ENCODE peak calls at places on chromosomes 6 and 20, in five cellular contexts. K is uterus; X is activated CD8-positive, alpha-beta T cell treated with anti-CD3 and anti-CD28 coated beads for 36 hours; R is neural crest cell; V is endothelial cell. B is an unnamed sample.

GRCh38 chr6:29633532-29633901 is 534 bp upstream of the GABBR1 start:
- DNase-seq in X (no peak), R (no peak), V (no peak), K (no peak), B (no peak)

GRCh38 chr6:166112580-166112979 is 55.1 kb downstream of the TBXT start:
- DNase-seq in R (no peak), X (no peak), K (no peak), V (no peak), B (no peak)

GRCh38 chr6:19866900-19867627 is 29.9 kb downstream of the ID4 start:
- DNase-seq in R (no peak), X (no peak), K (no peak), V (no peak), B (no peak)

GRCh38 chr6:87396595-87397392 is 11.0 kb upstream of the CFAP206 start:
- DNase-seq in K (no peak), R (no peak), X (no peak), V (no peak), B (peak; percentile 32)

GRCh38 chr6:40922281-40922680 is 116.7 kb downstream of the UNC5CL start:
- DNase-seq in K (no peak), V (no peak), X (no peak), R (no peak), B (no peak)

GRCh38 chr20:50756447-50756846 is 25.1 kb downstream of the PARD6B start:
- DNase-seq in R (no peak), X (no peak), K (no peak), V (no peak), B (no peak)

GRCh38 chr20:48716086-48716485 is 111.7 kb downstream of the PREX1 start:
- DNase-seq in K (no peak), X (peak; percentile 87), R (no peak), V (no peak), B (no peak)

GRCh38 chr6:159832941-159833340 is 32.9 kb downstream of the PNLDC1 start:
- DNase-seq in V (no peak), K (no peak), X (no peak), R (no peak), B (no peak)

GRCh38 chr20:59151820-59152219 is 11.8 kb upstream of the ZNF831 start:
- DNase-seq in X (peak; percentile 79), R (no peak), K (no peak), V (no peak), B (no peak)

GRCh38 chr6:134132494-134133141 is 80.2 kb upstream of the SLC2A12 start:
- DNase-seq in R (no peak), X (no peak), K (no peak), V (no peak), B (no peak)

GRCh38 chr6:31541059-31541657 is 645 bp downstream of the DDX39B start:
- DNase-seq in R (no peak), X (peak; percentile 81), V (no peak), K (no peak), B (no peak)

GRCh38 chr20:33999025-33999629 is 5.4 kb downstream of the RALY start:
- DNase-seq in K (no peak), V (no peak), X (no peak), R (no peak), B (no peak)

GRCh38 chr20:54017846-54018245 is 52.5 kb downstream of the BCAS1 start:
- DNase-seq in R (no peak), V (no peak), K (no peak), X (no peak), B (peak; percentile 54)

GRCh38 chr20:21702553-21703467 is 2.7 kb upstream of the PAX1 start:
- DNase-seq in R (peak; percentile 93), X (peak; percentile 66), K (peak; percentile 51), V (peak; percentile 97), B (no peak)

GRCh38 chr6:45808041-45808440 is 207.6 kb downstream of the CLIC5 start:
- DNase-seq in X (no peak), R (no peak), K (no peak), V (no peak), B (no peak)

GRCh38 chr20:50820515-50821256 is 25.8 kb downstream of the BCAS4 start:
- DNase-seq in K (no peak), X (no peak), V (no peak), R (no peak), B (no peak)

GRCh38 chr6:158850807-158851115 is 31.6 kb upstream of the EZR start:
- DNase-seq in K (no peak), X (no peak), V (no peak), R (no peak), B (no peak)

GRCh38 chr20:53270792-53271375 is 298.7 kb downstream of the TSHZ2 start:
- DNase-seq in R (no peak), V (no peak), K (no peak), X (no peak), B (no peak)

GRCh38 chr6:43434943-43435342 is 7.6 kb downstream of the ABCC10 start:
- DNase-seq in K (no peak), R (no peak), X (no peak), V (no peak), B (no peak)

GRCh38 chr6:109456710-109457595 is 1.4 kb upstream of the MICAL1 start:
- DNase-seq in R (no peak), V (no peak), K (peak; percentile 75), X (no peak), B (no peak)

GRCh38 chr6:130466052-130466743 is 100.4 kb downstream of the TMEM200A start:
- DNase-seq in R (no peak), X (no peak), V (no peak), K (no peak), B (no peak)

GRCh38 chr6:7262037-7262461 is 51.0 kb downstream of the SSR1 start:
- DNase-seq in K (no peak), X (no peak), V (no peak), R (no peak), B (no peak)

GRCh38 chr20:48697845-48698491 is 129.8 kb downstream of the PREX1 start:
- DNase-seq in X (no peak), V (no peak), K (no peak), R (no peak), B (no peak)

GRCh38 chr20:37642246-37642645 is 51.6 kb upstream of the CTNNBL1 start:
- DNase-seq in K (no peak), X (no peak), R (no peak), V (no peak), B (no peak)

GRCh38 chr6:10309826-10310405 is 105.0 kb downstream of the TFAP2A start:
- DNase-seq in K (no peak), R (no peak), X (no peak), V (no peak), B (no peak)

GRCh38 chr6:87054143-87054833 is 40.6 kb downstream of the CGA start:
- DNase-seq in V (no peak), X (no peak), R (no peak), K (no peak), B (no peak)

GRCh38 chr20:48758206-48758820 is 69.5 kb downstream of the PREX1 start:
- DNase-seq in R (no peak), V (no peak), X (peak; percentile 59), K (no peak), B (no peak)

GRCh38 chr20:51532577-51533191 is 9.8 kb downstream of the NFATC2 start:
- DNase-seq in X (peak; percentile 51), R (no peak), V (no peak), K (no peak), B (no peak)

GRCh38 chr20:46784450-46785127 is 75.1 kb downstream of the SLC2A10 start:
- DNase-seq in K (no peak), V (no peak), R (no peak), X (no peak), B (no peak)

GRCh38 chr6:148771212-148771601 is 24.4 kb downstream of the UST start:
- DNase-seq in V (no peak), K (no peak), X (no peak), R (no peak), B (no peak)

GRCh38 chr6:15441215-15441868 is 195.5 kb downstream of the JARID2 start:
- DNase-seq in X (peak; percentile 45), R (peak; percentile 52), V (peak; percentile 58), K (peak; percentile 35), B (peak; percentile 48)

DNA sequence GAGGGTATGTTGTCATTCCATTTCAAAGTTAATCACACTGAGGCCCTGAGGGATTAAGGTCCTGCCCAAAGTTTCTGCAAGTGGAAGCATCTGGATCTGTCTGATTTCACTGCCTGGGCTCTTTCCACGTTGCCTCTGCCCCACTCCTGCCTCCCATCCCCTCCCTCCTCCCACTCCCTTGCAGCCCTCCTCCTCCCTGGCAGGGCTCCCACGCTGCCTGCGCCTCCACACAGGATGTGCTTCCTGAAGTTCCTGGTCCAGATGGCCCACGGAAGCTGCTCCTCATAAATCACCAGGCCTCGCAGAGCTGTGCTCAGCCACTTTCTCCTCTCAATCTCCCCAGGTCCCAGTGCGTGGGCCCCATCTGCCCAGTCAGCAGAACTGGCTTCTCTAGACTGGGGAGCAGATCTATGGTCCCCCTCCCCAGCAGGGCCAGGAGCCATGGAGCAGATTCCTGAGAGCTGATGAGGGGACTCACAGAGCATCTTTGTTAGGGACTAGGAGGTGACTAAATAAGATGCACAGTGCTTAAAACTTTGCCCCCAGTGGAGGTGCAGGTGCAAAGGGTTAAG is 65.4 kb upstream of the MAFB start:
- DNase-seq in K (no peak), X (no peak), V (no peak), R (no peak), B (no peak)
- TF ChIP-seq CTCF in K (no peak), X (no peak), V (no peak), R (no peak), B (no peak)

GRCh38 chr20:6629564-6629963 is 137.9 kb upstream of the BMP2 start:
- DNase-seq in K (no peak), X (no peak), V (no peak), R (no peak), B (no peak)
- TF ChIP-seq CTCF in K (no peak), X (no peak), V (no peak), R (no peak), B (no peak)

DNA sequence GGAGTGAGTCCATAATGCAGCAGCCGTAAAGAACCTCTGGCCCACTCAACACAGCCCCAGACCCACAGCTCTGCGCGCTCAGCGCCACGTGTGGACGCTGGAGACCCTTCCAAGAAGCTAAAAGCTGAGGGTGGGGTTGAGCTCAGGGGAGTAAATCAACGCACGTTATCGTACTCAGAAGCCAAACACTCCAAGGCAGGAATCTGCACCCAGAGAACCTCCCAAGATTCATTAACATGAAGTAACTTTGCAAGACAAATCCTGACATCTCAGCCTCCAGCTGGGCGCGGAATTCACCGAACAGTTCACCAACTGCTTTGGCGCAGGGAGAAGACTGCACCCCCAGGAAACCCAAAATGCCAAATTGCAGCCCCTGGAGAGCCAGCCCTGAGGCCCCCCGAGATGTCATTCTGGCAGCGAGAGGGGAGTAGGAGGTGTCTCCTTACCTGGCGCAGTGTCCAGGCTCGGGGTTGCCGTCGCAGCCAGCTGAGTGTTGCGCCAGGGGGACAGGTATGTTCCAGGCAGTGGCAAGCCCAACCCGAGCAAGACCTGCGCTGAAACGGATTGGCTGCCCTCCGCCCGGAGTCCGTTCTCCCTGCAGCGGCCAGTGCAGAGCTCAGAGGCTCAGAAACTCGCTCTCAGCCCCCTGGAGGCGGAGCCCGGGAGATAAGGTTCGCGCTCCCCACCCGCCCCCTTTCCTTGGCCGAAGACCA is at the start of gene COL21A1:
- DNase-seq in R (peak; percentile 57), V (peak; percentile 67), X (no peak), K (peak; percentile 69), B (no peak)
- TF ChIP-seq CTCF in R (peak; percentile 56), V (no peak), X (no peak), K (peak; percentile 46), B (no peak)

DNA sequence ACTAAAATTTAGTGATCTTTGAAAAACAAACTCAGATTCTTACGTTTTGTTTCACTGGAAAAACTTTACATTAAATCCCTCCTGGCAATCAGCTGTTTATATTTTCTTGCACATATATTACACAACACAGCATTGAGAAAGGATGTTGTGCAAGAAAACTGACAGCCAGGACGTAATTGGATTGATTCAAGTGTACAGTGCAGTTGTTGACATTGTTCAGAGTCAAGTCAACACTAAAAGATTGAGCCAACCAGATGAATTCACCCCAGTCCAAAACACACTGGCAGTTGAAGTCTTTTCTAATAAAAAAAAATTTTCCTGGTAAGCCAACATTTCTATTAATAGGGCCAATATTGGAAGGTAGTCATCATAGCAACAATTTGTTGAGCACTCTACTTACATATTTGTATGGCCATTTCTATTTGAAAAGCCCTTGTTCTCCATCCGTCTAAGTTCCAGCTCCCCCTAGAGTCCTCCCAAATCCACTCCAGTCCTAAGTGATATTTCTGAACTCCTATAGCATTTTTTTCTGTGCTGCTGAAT is 20.9 kb upstream of the VNN1 start:
- DNase-seq in K (no peak), V (no peak), R (no peak), X (no peak), B (no peak)
- TF ChIP-seq CTCF in K (no peak), V (no peak), R (no peak), X (no peak), B (peak; percentile 17)